ENCODE peak calls at places on chromosomes 6 and 20, in nine cellular contexts. E is left cardiac atrium; S is stimulated activated CD4-positive, alpha-beta T cell treated with anti-CD3 and anti-CD28 coated beads, Interleukin-4, amount 100 ng/mL, for 48 hours; O is HFF-Myc; Y is activated naive CD8-positive, alpha-beta T cell treated with anti-CD3 and anti-CD28 coated beads, Interleukin-2, amount 50 U/mL, for 24 hours; C is occipital lobe; I is endothelial cell; U is body of pancreas; K is EH. N is an unnamed sample.

GRCh38 chr6:71721642-71722041 is 164.7 kb upstream of the RIMS1 start:
- DNase-seq in O (no peak), C (no peak), Y (no peak), S (no peak), U (no peak), E (no peak), K (peak), I (no peak), N (no peak)

GRCh38 chr6:84137051-84137375 is 90.4 kb downstream of the CEP162 start:
- DNase-seq in E (no peak), O (no peak), U (no peak), S (no peak), K (peak), C (no peak), Y (no peak), I (no peak), N (no peak)

GRCh38 chr20:22402990-22403859 is 181.1 kb downstream of the FOXA2 start:
- DNase-seq in Y (no peak), K (no peak), U (no peak), S (no peak), O (no peak), E (no peak), C (no peak), I (no peak), N (no peak)

GRCh38 chr6:7267521-7268091 is 45.4 kb downstream of the SSR1 start:
- DNase-seq in U (peak), S (no peak), Y (no peak), E (peak), K (peak), I (no peak), C (peak), O (peak), N (no peak)

GRCh38 chr6:26594730-26595632 is 1.8 kb upstream of the ABT1 start:
- DNase-seq in S (peak), E (no peak), O (peak), I (no peak), C (no peak), K (peak), Y (peak), U (no peak), N (no peak)

GRCh38 chr20:34249291-34249690 is 8.1 kb downstream of the ASIP start:
- DNase-seq in O (no peak), C (no peak), Y (no peak), K (no peak), U (no peak), S (no peak), E (no peak), I (no peak), N (no peak)

GRCh38 chr20:51775241-51775640 is 7.1 kb upstream of the ATP9A start:
- DNase-seq in E (no peak), C (no peak), U (no peak), I (no peak), S (no peak), O (no peak), K (no peak), Y (no peak), N (no peak)

GRCh38 chr20:57654998-57655811 is 35.0 kb upstream of the ZBP1 start:
- DNase-seq in C (no peak), K (no peak), O (no peak), S (no peak), I (peak), E (no peak), Y (no peak), U (peak), N (no peak)

GRCh38 chr20:32911355-32911754 is 52.6 kb downstream of the EFCAB8 start:
- DNase-seq in U (no peak), E (no peak), Y (no peak), S (no peak), C (no peak), I (no peak), K (no peak), O (no peak), N (no peak)

GRCh38 chr20:41352666-41353065 is 12.0 kb downstream of the LPIN3 start:
- DNase-seq in E (no peak), I (no peak), S (no peak), C (no peak), K (no peak), O (no peak), Y (no peak), U (no peak), N (no peak)

GRCh38 chr20:23129256-23129655 is 43.1 kb upstream of the CD93 start:
- DNase-seq in S (no peak), Y (no peak), O (no peak), C (no peak), E (no peak), K (no peak), U (no peak), I (no peak), N (no peak)

GRCh38 chr6:10522929-10523573 is 1.9 kb downstream of the GCNT2 start:
- DNase-seq in Y (no peak), E (no peak), O (no peak), C (no peak), S (no peak), K (no peak), U (no peak), I (no peak), N (no peak)

GRCh38 chr20:52268184-52268583 is 76.6 kb upstream of the ZFP64 start:
- DNase-seq in S (no peak), E (no peak), K (peak), I (no peak), U (no peak), Y (no peak), C (no peak), O (peak), N (no peak)

GRCh38 chr20:3101737-3102574 is 17.4 kb upstream of the AVP start:
- DNase-seq in K (no peak), C (peak), I (no peak), Y (peak), E (no peak), U (no peak), O (no peak), S (peak), N (no peak)

GRCh38 chr20:48339147-48339985 is 488.4 kb downstream of the PREX1 start:
- DNase-seq in Y (no peak), E (no peak), U (no peak), S (no peak), K (peak), O (peak), C (no peak), I (no peak), N (no peak)

GRCh38 chr6:41787219-41787917 is at the start of gene TOMM6:
- DNase-seq in I (peak), C (peak), Y (peak), U (peak), K (peak), E (peak), O (peak), S (peak), N (peak)